ENCODE peak calls at places on chromosome 17, in nine cellular contexts. One of them, this sample, is unnamed.
A peak's percentile ranks its signal among the peaks of the same experiment; 100 is the strongest.

GRCh38 chr17:72486806-72487205 is 366.0 kb downstream of the SOX9 start:
- DNase-seq in adrenal gland: no peak
- DNase-seq in heart left ventricle: no peak
- DNase-seq in stomach: no peak
- DNase-seq in ovary: no peak
- DNase-seq in A549: no peak
- DNase-seq in suprapubic skin: no peak
- DNase-seq in sigmoid colon: no peak
- DNase-seq in IMR-90: no peak
- DNase-seq in this sample: no peak

GRCh38 chr17:72706396-72706981 is 386.0 kb downstream of the SLC39A11 start:
- DNase-seq in adrenal gland: no peak
- DNase-seq in heart left ventricle: no peak
- DNase-seq in stomach: no peak
- DNase-seq in ovary: no peak
- DNase-seq in A549: peak; percentile 57
- DNase-seq in suprapubic skin: no peak
- DNase-seq in sigmoid colon: no peak
- DNase-seq in IMR-90: no peak
- DNase-seq in this sample: no peak

GRCh38 chr17:43024407-43025289 is at the start of gene RND2:
- DNase-seq in adrenal gland: peak; percentile 98
- DNase-seq in heart left ventricle: peak; percentile 88
- DNase-seq in stomach: peak; percentile 76
- DNase-seq in ovary: peak; percentile 94
- DNase-seq in A549: peak; percentile 99
- DNase-seq in suprapubic skin: peak; percentile 93
- DNase-seq in sigmoid colon: peak; percentile 97
- DNase-seq in IMR-90: peak; percentile 96
- DNase-seq in this sample: peak; percentile 93

GRCh38 chr17:12691173-12691572 is 25.5 kb downstream of the MYOCD start:
- DNase-seq in adrenal gland: no peak
- DNase-seq in heart left ventricle: no peak
- DNase-seq in stomach: no peak
- DNase-seq in ovary: peak; percentile 28
- DNase-seq in A549: no peak
- DNase-seq in suprapubic skin: no peak
- DNase-seq in sigmoid colon: peak; percentile 71
- DNase-seq in IMR-90: peak; percentile 53
- DNase-seq in this sample: no peak

GRCh38 chr17:73929860-73930430 is 273.5 kb upstream of the RPL38 start:
- DNase-seq in adrenal gland: no peak
- DNase-seq in heart left ventricle: no peak
- DNase-seq in stomach: no peak
- DNase-seq in ovary: no peak
- DNase-seq in A549: no peak
- DNase-seq in suprapubic skin: no peak
- DNase-seq in sigmoid colon: no peak
- DNase-seq in IMR-90: no peak
- DNase-seq in this sample: no peak

GRCh38 chr17:51640108-51640622 is 379.8 kb downstream of the UTP18 start:
- DNase-seq in adrenal gland: no peak
- DNase-seq in heart left ventricle: no peak
- DNase-seq in stomach: no peak
- DNase-seq in ovary: no peak
- DNase-seq in A549: peak; percentile 84
- DNase-seq in suprapubic skin: no peak
- DNase-seq in sigmoid colon: no peak
- DNase-seq in IMR-90: no peak
- DNase-seq in this sample: peak; percentile 16

GRCh38 chr17:75516619-75517276 is 420 bp downstream of the TSEN54 start:
- DNase-seq in adrenal gland: no peak
- DNase-seq in heart left ventricle: peak; percentile 38
- DNase-seq in stomach: no peak
- DNase-seq in ovary: peak; percentile 44
- DNase-seq in A549: peak; percentile 52
- DNase-seq in suprapubic skin: no peak
- DNase-seq in sigmoid colon: no peak
- DNase-seq in IMR-90: no peak
- DNase-seq in this sample: peak; percentile 60

GRCh38 chr17:54781389-54781788 is 119.3 kb upstream of the TOM1L1 start:
- DNase-seq in adrenal gland: no peak
- DNase-seq in heart left ventricle: no peak
- DNase-seq in stomach: no peak
- DNase-seq in ovary: no peak
- DNase-seq in A549: no peak
- DNase-seq in suprapubic skin: no peak
- DNase-seq in sigmoid colon: no peak
- DNase-seq in IMR-90: no peak
- DNase-seq in this sample: no peak

GRCh38 chr17:6654816-6655731 is 3.5 kb downstream of the C17orf100 start:
- DNase-seq in adrenal gland: peak; percentile 52
- DNase-seq in heart left ventricle: no peak
- DNase-seq in stomach: peak; percentile 52
- DNase-seq in ovary: no peak
- DNase-seq in A549: no peak
- DNase-seq in suprapubic skin: no peak
- DNase-seq in sigmoid colon: no peak
- DNase-seq in IMR-90: no peak
- DNase-seq in this sample: peak; percentile 26

DNA sequence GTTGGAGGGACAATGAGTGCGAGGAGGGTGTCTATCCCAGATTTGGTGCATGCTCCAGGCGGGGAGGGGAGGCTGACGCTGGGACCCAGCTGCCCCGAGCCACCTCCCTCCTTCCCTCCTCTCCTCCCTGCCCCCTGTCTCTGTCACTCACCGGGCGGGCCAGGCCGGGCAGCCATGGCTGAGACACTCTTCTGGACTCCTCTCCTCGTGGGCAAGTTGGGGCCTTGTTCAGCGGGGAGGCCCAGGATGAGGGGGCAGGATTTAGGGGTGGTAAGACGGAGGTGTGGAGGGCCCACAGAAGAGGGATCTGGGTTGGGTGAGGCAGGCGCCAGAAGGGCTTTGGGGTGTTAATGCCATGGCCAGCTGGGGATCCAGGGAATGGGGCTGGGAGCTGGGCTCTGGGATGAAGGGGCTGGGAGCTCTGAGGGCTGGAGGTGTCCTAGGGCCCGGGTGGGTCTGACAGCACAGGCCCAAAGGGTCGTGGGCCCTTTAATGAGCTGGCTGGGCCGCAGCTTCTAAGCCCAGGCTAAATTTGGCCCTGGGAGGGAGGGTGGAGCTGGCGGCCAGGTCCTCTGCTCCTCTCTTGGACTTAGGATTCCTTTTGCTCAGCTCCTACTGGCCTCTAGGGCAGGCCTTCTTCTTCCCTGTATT is at the start of gene SGCA:
- DNase-seq in adrenal gland: no peak
- DNase-seq in heart left ventricle: peak; percentile 71
- DNase-seq in stomach: no peak
- DNase-seq in ovary: no peak
- DNase-seq in A549: no peak
- DNase-seq in suprapubic skin: no peak
- DNase-seq in sigmoid colon: no peak
- DNase-seq in IMR-90: no peak
- DNase-seq in this sample: no peak
- TF ChIP-seq POLR2A in adrenal gland: no peak
- TF ChIP-seq POLR2A in heart left ventricle: no peak
- TF ChIP-seq POLR2A in stomach: no peak
- TF ChIP-seq POLR2A in ovary: no peak
- TF ChIP-seq POLR2A in A549: no peak
- TF ChIP-seq POLR2A in suprapubic skin: no peak
- TF ChIP-seq POLR2A in sigmoid colon: no peak
- TF ChIP-seq POLR2A in IMR-90: no peak
- TF ChIP-seq POLR2A in this sample: no peak

GRCh38 chr17:28841901-28842281 is 699 bp downstream of the FAM222B start:
- DNase-seq in adrenal gland: no peak
- DNase-seq in heart left ventricle: no peak
- DNase-seq in stomach: no peak
- DNase-seq in ovary: no peak
- DNase-seq in A549: peak; percentile 42
- DNase-seq in suprapubic skin: no peak
- DNase-seq in sigmoid colon: no peak
- DNase-seq in IMR-90: no peak
- DNase-seq in this sample: no peak

GRCh38 chr17:28843810-28844137 is 1.2 kb upstream of the FAM222B start:
- DNase-seq in adrenal gland: no peak
- DNase-seq in heart left ventricle: no peak
- DNase-seq in stomach: no peak
- DNase-seq in ovary: no peak
- DNase-seq in A549: no peak
- DNase-seq in suprapubic skin: no peak
- DNase-seq in sigmoid colon: peak; percentile 13
- DNase-seq in IMR-90: no peak
- DNase-seq in this sample: no peak

GRCh38 chr17:28839221-28839620 is 3.4 kb downstream of the FAM222B start:
- DNase-seq in adrenal gland: no peak
- DNase-seq in heart left ventricle: no peak
- DNase-seq in stomach: no peak
- DNase-seq in ovary: no peak
- DNase-seq in A549: no peak
- DNase-seq in suprapubic skin: no peak
- DNase-seq in sigmoid colon: no peak
- DNase-seq in IMR-90: no peak
- DNase-seq in this sample: no peak

GRCh38 chr17:28846231-28846630 is 3.6 kb upstream of the FAM222B start:
- DNase-seq in adrenal gland: no peak
- DNase-seq in heart left ventricle: no peak
- DNase-seq in stomach: no peak
- DNase-seq in ovary: no peak
- DNase-seq in A549: no peak
- DNase-seq in suprapubic skin: no peak
- DNase-seq in sigmoid colon: no peak
- DNase-seq in IMR-90: no peak
- DNase-seq in this sample: no peak

GRCh38 chr17:28842282-28843012 is at the start of gene FAM222B:
- DNase-seq in adrenal gland: peak; percentile 83
- DNase-seq in heart left ventricle: peak; percentile 86
- DNase-seq in stomach: peak; percentile 84
- DNase-seq in ovary: peak; percentile 75
- DNase-seq in A549: peak; percentile 100
- DNase-seq in suprapubic skin: peak; percentile 87
- DNase-seq in sigmoid colon: peak; percentile 88
- DNase-seq in IMR-90: peak; percentile 76
- DNase-seq in this sample: peak; percentile 92
- TF ChIP-seq POLR2A in adrenal gland: peak; percentile 77
- TF ChIP-seq POLR2A in heart left ventricle: no peak
- TF ChIP-seq POLR2A in stomach: peak; percentile 68
- TF ChIP-seq POLR2A in ovary: peak; percentile 62
- TF ChIP-seq POLR2A in A549: peak; percentile 79
- TF ChIP-seq POLR2A in suprapubic skin: no peak
- TF ChIP-seq POLR2A in sigmoid colon: peak; percentile 70
- TF ChIP-seq POLR2A in IMR-90: no peak
- TF ChIP-seq POLR2A in this sample: peak; percentile 61

GRCh38 chr17:63550816-63551639 is 751 bp downstream of the DCAF7 start:
- DNase-seq in adrenal gland: peak; percentile 65
- DNase-seq in heart left ventricle: no peak
- DNase-seq in stomach: peak; percentile 19
- DNase-seq in ovary: no peak
- DNase-seq in A549: peak; percentile 49
- DNase-seq in suprapubic skin: no peak
- DNase-seq in sigmoid colon: no peak
- DNase-seq in IMR-90: peak; percentile 29
- DNase-seq in this sample: peak; percentile 72

GRCh38 chr17:63547083-63547523 is 3.2 kb upstream of the DCAF7 start:
- DNase-seq in adrenal gland: no peak
- DNase-seq in heart left ventricle: no peak
- DNase-seq in stomach: no peak
- DNase-seq in ovary: no peak
- DNase-seq in A549: no peak
- DNase-seq in suprapubic skin: no peak
- DNase-seq in sigmoid colon: no peak
- DNase-seq in IMR-90: no peak
- DNase-seq in this sample: no peak

GRCh38 chr17:63549289-63549945 is 860 bp upstream of the DCAF7 start:
- DNase-seq in adrenal gland: no peak
- DNase-seq in heart left ventricle: no peak
- DNase-seq in stomach: peak; percentile 4
- DNase-seq in ovary: no peak
- DNase-seq in A549: no peak
- DNase-seq in suprapubic skin: no peak
- DNase-seq in sigmoid colon: no peak
- DNase-seq in IMR-90: no peak
- DNase-seq in this sample: no peak

GRCh38 chr17:63552211-63552610 is 1.9 kb downstream of the DCAF7 start:
- DNase-seq in adrenal gland: no peak
- DNase-seq in heart left ventricle: no peak
- DNase-seq in stomach: peak; percentile 3
- DNase-seq in ovary: no peak
- DNase-seq in A549: no peak
- DNase-seq in suprapubic skin: no peak
- DNase-seq in sigmoid colon: no peak
- DNase-seq in IMR-90: peak; percentile 52
- DNase-seq in this sample: no peak

GRCh38 chr17:63549946-63550815 is at the start of gene DCAF7:
- DNase-seq in adrenal gland: peak; percentile 100
- DNase-seq in heart left ventricle: peak; percentile 100
- DNase-seq in stomach: peak; percentile 99
- DNase-seq in ovary: peak; percentile 100
- DNase-seq in A549: peak; percentile 100
- DNase-seq in suprapubic skin: peak; percentile 99
- DNase-seq in sigmoid colon: peak; percentile 100
- DNase-seq in IMR-90: peak; percentile 100
- DNase-seq in this sample: peak; percentile 100
- TF ChIP-seq POLR2A in adrenal gland: peak; percentile 88
- TF ChIP-seq POLR2A in heart left ventricle: no peak
- TF ChIP-seq POLR2A in stomach: peak; percentile 51
- TF ChIP-seq POLR2A in ovary: peak; percentile 29
- TF ChIP-seq POLR2A in A549: peak; percentile 93
- TF ChIP-seq POLR2A in suprapubic skin: no peak
- TF ChIP-seq POLR2A in sigmoid colon: peak; percentile 57
- TF ChIP-seq POLR2A in IMR-90: peak; percentile 64
- TF ChIP-seq POLR2A in this sample: peak; percentile 88

GRCh38 chr17:17381438-17382059 is 78.4 kb downstream of the NT5M start:
- DNase-seq in adrenal gland: no peak
- DNase-seq in heart left ventricle: no peak
- DNase-seq in stomach: no peak
- DNase-seq in ovary: no peak
- DNase-seq in A549: no peak
- DNase-seq in suprapubic skin: no peak
- DNase-seq in sigmoid colon: no peak
- DNase-seq in IMR-90: no peak
- DNase-seq in this sample: no peak

GRCh38 chr17:17377568-17377967 is 74.4 kb downstream of the NT5M start:
- DNase-seq in adrenal gland: no peak
- DNase-seq in heart left ventricle: no peak
- DNase-seq in stomach: no peak
- DNase-seq in ovary: no peak
- DNase-seq in A549: no peak
- DNase-seq in suprapubic skin: no peak
- DNase-seq in sigmoid colon: no peak
- DNase-seq in IMR-90: no peak
- DNase-seq in this sample: no peak

GRCh38 chr17:17380156-17380925 is 77.2 kb downstream of the NT5M start:
- DNase-seq in adrenal gland: no peak
- DNase-seq in heart left ventricle: no peak
- DNase-seq in stomach: no peak
- DNase-seq in ovary: no peak
- DNase-seq in A549: no peak
- DNase-seq in suprapubic skin: no peak
- DNase-seq in sigmoid colon: no peak
- DNase-seq in IMR-90: no peak
- DNase-seq in this sample: no peak

GRCh38 chr17:17377071-17377487 is 73.9 kb downstream of the NT5M start:
- DNase-seq in adrenal gland: no peak
- DNase-seq in heart left ventricle: no peak
- DNase-seq in stomach: no peak
- DNase-seq in ovary: no peak
- DNase-seq in A549: no peak
- DNase-seq in suprapubic skin: no peak
- DNase-seq in sigmoid colon: no peak
- DNase-seq in IMR-90: no peak
- DNase-seq in this sample: no peak

GRCh38 chr17:17379197-17379991 is 76.2 kb downstream of the NT5M start:
- DNase-seq in adrenal gland: no peak
- DNase-seq in heart left ventricle: no peak
- DNase-seq in stomach: no peak
- DNase-seq in ovary: no peak
- DNase-seq in A549: no peak
- DNase-seq in suprapubic skin: no peak
- DNase-seq in sigmoid colon: no peak
- DNase-seq in IMR-90: peak; percentile 36
- DNase-seq in this sample: no peak
- TF ChIP-seq POLR2A in adrenal gland: no peak
- TF ChIP-seq POLR2A in heart left ventricle: no peak
- TF ChIP-seq POLR2A in stomach: no peak
- TF ChIP-seq POLR2A in ovary: no peak
- TF ChIP-seq POLR2A in A549: no peak
- TF ChIP-seq POLR2A in suprapubic skin: no peak
- TF ChIP-seq POLR2A in sigmoid colon: no peak
- TF ChIP-seq POLR2A in IMR-90: no peak
- TF ChIP-seq POLR2A in this sample: no peak

This sample was measured in NB4.